ENCODE peak calls at places on chromosomes 1 and 21, in four cellular contexts. E, V, W and B are unnamed samples.

GRCh38 chr1:112268408-112268807 is 127.6 kb upstream of the CTTNBP2NL start:
- DNase-seq in V (no peak), E (no peak), W (no peak), B (no peak)

GRCh38 chr1:1435911-1436633 is 582 bp downstream of the VWA1 start:
- DNase-seq in V (no peak), E (peak), W (no peak), B (no peak)

GRCh38 chr1:19365711-19366110 is 53.6 kb downstream of the SLC66A1 start:
- DNase-seq in W (no peak), V (no peak), E (no peak), B (no peak)

GRCh38 chr1:92476071-92476607 is 10.6 kb downstream of the GFI1 start:
- DNase-seq in E (peak), W (peak), V (no peak), B (peak)

GRCh38 chr1:5509664-5510452 is 482.4 kb downstream of the NPHP4 start:
- DNase-seq in V (no peak), E (peak), W (peak), B (peak)

GRCh38 chr1:203625623-203626189 is 926 bp upstream of the ATP2B4 start:
- DNase-seq in W (peak), E (peak), V (peak), B (peak)

GRCh38 chr21:45169001-45169400 is 94.6 kb downstream of the ADARB1 start:
- DNase-seq in E (no peak), V (no peak), W (no peak), B (no peak)

GRCh38 chr21:41824466-41825207 is 54.5 kb downstream of the PRDM15 start:
- DNase-seq in E (no peak), V (no peak), W (no peak), B (no peak)

GRCh38 chr1:245860681-245861552 is 646.2 kb downstream of the SMYD3 start:
- DNase-seq in W (no peak), V (peak), E (no peak), B (no peak)

GRCh38 chr1:87410771-87411170 is 82.1 kb downstream of the LMO4 start:
- DNase-seq in V (no peak), W (peak), E (no peak), B (no peak)

GRCh38 chr21:46655230-46655629 is 19.8 kb downstream of the PRMT2 start:
- DNase-seq in W (no peak), E (no peak), V (no peak), B (no peak)

GRCh38 chr21:44993321-44994015 is 53.6 kb downstream of the SLX9 start:
- DNase-seq in E (no peak), W (no peak), V (no peak), B (no peak)